ENCODE peak calls at places on chromosome 13, in ten cellular contexts. One of them, this sample, is unnamed.

GRCh38 chr13:71524245-71525002 is 342.6 kb downstream of the DACH1 start:
- DNase-seq in astrocyte of the cerebellum: no peak
- DNase-seq in hippocampal formation: no peak
- DNase-seq in ACHN: no peak
- DNase-seq in cerebellar nuclear complex: no peak
- DNase-seq in non-pigmented ciliary epithelial cell: no peak
- DNase-seq in activated T-cell treated with anti-CD3 and anti-CD28 coated beads, Interleukin-2, amount 50 U/mL, for 72 hours: no peak
- DNase-seq in nephron progenitor cell: no peak
- DNase-seq in CD4-positive, alpha-beta T cell: no peak
- DNase-seq in ovary: no peak
- DNase-seq in this sample: no peak

GRCh38 chr13:23609414-23610186 is 39.4 kb downstream of the TNFRSF19 start:
- DNase-seq in astrocyte of the cerebellum: peak; percentile 65
- DNase-seq in hippocampal formation: no peak
- DNase-seq in ACHN: peak; percentile 20
- DNase-seq in cerebellar nuclear complex: no peak
- DNase-seq in non-pigmented ciliary epithelial cell: no peak
- DNase-seq in activated T-cell treated with anti-CD3 and anti-CD28 coated beads, Interleukin-2, amount 50 U/mL, for 72 hours: no peak
- DNase-seq in nephron progenitor cell: peak; percentile 41
- DNase-seq in CD4-positive, alpha-beta T cell: no peak
- DNase-seq in ovary: peak; percentile 35
- DNase-seq in this sample: no peak

GRCh38 chr13:105587786-105588185 is 947.7 kb downstream of the EFNB2 start:
- DNase-seq in astrocyte of the cerebellum: no peak
- DNase-seq in hippocampal formation: no peak
- DNase-seq in ACHN: peak; percentile 42
- DNase-seq in cerebellar nuclear complex: no peak
- DNase-seq in non-pigmented ciliary epithelial cell: peak; percentile 56
- DNase-seq in activated T-cell treated with anti-CD3 and anti-CD28 coated beads, Interleukin-2, amount 50 U/mL, for 72 hours: no peak
- DNase-seq in nephron progenitor cell: no peak
- DNase-seq in CD4-positive, alpha-beta T cell: no peak
- DNase-seq in ovary: no peak
- DNase-seq in this sample: no peak

GRCh38 chr13:100240109-100240779 is 151.4 kb downstream of the PCCA start:
- DNase-seq in astrocyte of the cerebellum: no peak
- DNase-seq in hippocampal formation: no peak
- DNase-seq in ACHN: no peak
- DNase-seq in cerebellar nuclear complex: no peak
- DNase-seq in non-pigmented ciliary epithelial cell: no peak
- DNase-seq in activated T-cell treated with anti-CD3 and anti-CD28 coated beads, Interleukin-2, amount 50 U/mL, for 72 hours: no peak
- DNase-seq in nephron progenitor cell: no peak
- DNase-seq in CD4-positive, alpha-beta T cell: no peak
- DNase-seq in ovary: no peak
- DNase-seq in this sample: no peak

GRCh38 chr13:109977212-109977968 is 191.0 kb upstream of the IRS2 start:
- DNase-seq in astrocyte of the cerebellum: no peak
- DNase-seq in hippocampal formation: no peak
- DNase-seq in ACHN: no peak
- DNase-seq in cerebellar nuclear complex: no peak
- DNase-seq in non-pigmented ciliary epithelial cell: no peak
- DNase-seq in activated T-cell treated with anti-CD3 and anti-CD28 coated beads, Interleukin-2, amount 50 U/mL, for 72 hours: no peak
- DNase-seq in nephron progenitor cell: no peak
- DNase-seq in CD4-positive, alpha-beta T cell: no peak
- DNase-seq in ovary: no peak
- DNase-seq in this sample: no peak

GRCh38 chr13:30338952-30339351 is 31.6 kb upstream of the KATNAL1 start:
- DNase-seq in astrocyte of the cerebellum: no peak
- DNase-seq in hippocampal formation: no peak
- DNase-seq in ACHN: no peak
- DNase-seq in cerebellar nuclear complex: no peak
- DNase-seq in non-pigmented ciliary epithelial cell: no peak
- DNase-seq in activated T-cell treated with anti-CD3 and anti-CD28 coated beads, Interleukin-2, amount 50 U/mL, for 72 hours: no peak
- DNase-seq in nephron progenitor cell: no peak
- DNase-seq in CD4-positive, alpha-beta T cell: no peak
- DNase-seq in ovary: no peak
- DNase-seq in this sample: no peak

GRCh38 chr13:112767506-112768471 is 78.0 kb downstream of the ATP11A start:
- DNase-seq in astrocyte of the cerebellum: no peak
- DNase-seq in hippocampal formation: peak; percentile 26
- DNase-seq in ACHN: no peak
- DNase-seq in cerebellar nuclear complex: no peak
- DNase-seq in non-pigmented ciliary epithelial cell: no peak
- DNase-seq in activated T-cell treated with anti-CD3 and anti-CD28 coated beads, Interleukin-2, amount 50 U/mL, for 72 hours: no peak
- DNase-seq in nephron progenitor cell: no peak
- DNase-seq in CD4-positive, alpha-beta T cell: no peak
- DNase-seq in ovary: no peak
- DNase-seq in this sample: no peak

GRCh38 chr13:20769834-20770233 is 3.9 kb downstream of the EEF1AKMT1 start:
- DNase-seq in astrocyte of the cerebellum: no peak
- DNase-seq in hippocampal formation: no peak
- DNase-seq in ACHN: no peak
- DNase-seq in cerebellar nuclear complex: no peak
- DNase-seq in non-pigmented ciliary epithelial cell: no peak
- DNase-seq in activated T-cell treated with anti-CD3 and anti-CD28 coated beads, Interleukin-2, amount 50 U/mL, for 72 hours: no peak
- DNase-seq in nephron progenitor cell: no peak
- DNase-seq in CD4-positive, alpha-beta T cell: no peak
- DNase-seq in ovary: no peak
- DNase-seq in this sample: no peak

GRCh38 chr13:65926750-65927171 is 1303.4 kb downstream of the PCDH9 start:
- DNase-seq in astrocyte of the cerebellum: no peak
- DNase-seq in hippocampal formation: no peak
- DNase-seq in ACHN: peak; percentile 2
- DNase-seq in cerebellar nuclear complex: no peak
- DNase-seq in non-pigmented ciliary epithelial cell: no peak
- DNase-seq in activated T-cell treated with anti-CD3 and anti-CD28 coated beads, Interleukin-2, amount 50 U/mL, for 72 hours: no peak
- DNase-seq in nephron progenitor cell: peak; percentile 21
- DNase-seq in CD4-positive, alpha-beta T cell: no peak
- DNase-seq in ovary: no peak
- DNase-seq in this sample: peak; percentile 4

GRCh38 chr13:50222569-50223332 is 207.5 kb downstream of the KCNRG start:
- DNase-seq in astrocyte of the cerebellum: peak; percentile 59
- DNase-seq in hippocampal formation: peak; percentile 20
- DNase-seq in ACHN: no peak
- DNase-seq in cerebellar nuclear complex: no peak
- DNase-seq in non-pigmented ciliary epithelial cell: no peak
- DNase-seq in activated T-cell treated with anti-CD3 and anti-CD28 coated beads, Interleukin-2, amount 50 U/mL, for 72 hours: no peak
- DNase-seq in nephron progenitor cell: no peak
- DNase-seq in CD4-positive, alpha-beta T cell: no peak
- DNase-seq in ovary: no peak
- DNase-seq in this sample: peak; percentile 76

GRCh38 chr13:50361282-50361681 is 346.0 kb downstream of the KCNRG start:
- DNase-seq in astrocyte of the cerebellum: no peak
- DNase-seq in hippocampal formation: no peak
- DNase-seq in ACHN: no peak
- DNase-seq in cerebellar nuclear complex: no peak
- DNase-seq in non-pigmented ciliary epithelial cell: no peak
- DNase-seq in activated T-cell treated with anti-CD3 and anti-CD28 coated beads, Interleukin-2, amount 50 U/mL, for 72 hours: no peak
- DNase-seq in nephron progenitor cell: no peak
- DNase-seq in CD4-positive, alpha-beta T cell: no peak
- DNase-seq in ovary: no peak
- DNase-seq in this sample: peak; percentile 37

GRCh38 chr13:83839158-83839557 is 43.1 kb downstream of the SLITRK1 start:
- DNase-seq in astrocyte of the cerebellum: no peak
- DNase-seq in hippocampal formation: no peak
- DNase-seq in ACHN: no peak
- DNase-seq in cerebellar nuclear complex: no peak
- DNase-seq in non-pigmented ciliary epithelial cell: no peak
- DNase-seq in activated T-cell treated with anti-CD3 and anti-CD28 coated beads, Interleukin-2, amount 50 U/mL, for 72 hours: no peak
- DNase-seq in nephron progenitor cell: peak; percentile 18
- DNase-seq in CD4-positive, alpha-beta T cell: no peak
- DNase-seq in ovary: no peak
- DNase-seq in this sample: no peak

GRCh38 chr13:40787062-40787461 is 2.3 kb upstream of the SLC25A15 start:
- DNase-seq in astrocyte of the cerebellum: no peak
- DNase-seq in hippocampal formation: no peak
- DNase-seq in ACHN: no peak
- DNase-seq in cerebellar nuclear complex: no peak
- DNase-seq in non-pigmented ciliary epithelial cell: no peak
- DNase-seq in activated T-cell treated with anti-CD3 and anti-CD28 coated beads, Interleukin-2, amount 50 U/mL, for 72 hours: no peak
- DNase-seq in nephron progenitor cell: no peak
- DNase-seq in CD4-positive, alpha-beta T cell: no peak
- DNase-seq in ovary: no peak
- DNase-seq in this sample: no peak

GRCh38 chr13:23288564-23288963 is 107.8 kb downstream of the SGCG start:
- DNase-seq in astrocyte of the cerebellum: no peak
- DNase-seq in hippocampal formation: no peak
- DNase-seq in ACHN: no peak
- DNase-seq in cerebellar nuclear complex: no peak
- DNase-seq in non-pigmented ciliary epithelial cell: no peak
- DNase-seq in activated T-cell treated with anti-CD3 and anti-CD28 coated beads, Interleukin-2, amount 50 U/mL, for 72 hours: no peak
- DNase-seq in nephron progenitor cell: no peak
- DNase-seq in CD4-positive, alpha-beta T cell: no peak
- DNase-seq in ovary: no peak
- DNase-seq in this sample: no peak

GRCh38 chr13:52830946-52831345 is 17.5 kb downstream of the PCDH8 start:
- DNase-seq in astrocyte of the cerebellum: no peak
- DNase-seq in hippocampal formation: no peak
- DNase-seq in ACHN: peak; percentile 14
- DNase-seq in cerebellar nuclear complex: no peak
- DNase-seq in non-pigmented ciliary epithelial cell: peak; percentile 61
- DNase-seq in activated T-cell treated with anti-CD3 and anti-CD28 coated beads, Interleukin-2, amount 50 U/mL, for 72 hours: no peak
- DNase-seq in nephron progenitor cell: no peak
- DNase-seq in CD4-positive, alpha-beta T cell: no peak
- DNase-seq in ovary: no peak
- DNase-seq in this sample: no peak

GRCh38 chr13:99083976-99084375 is 106.1 kb upstream of the DOCK9 start:
- DNase-seq in astrocyte of the cerebellum: no peak
- DNase-seq in hippocampal formation: no peak
- DNase-seq in ACHN: no peak
- DNase-seq in cerebellar nuclear complex: no peak
- DNase-seq in non-pigmented ciliary epithelial cell: no peak
- DNase-seq in activated T-cell treated with anti-CD3 and anti-CD28 coated beads, Interleukin-2, amount 50 U/mL, for 72 hours: no peak
- DNase-seq in nephron progenitor cell: no peak
- DNase-seq in CD4-positive, alpha-beta T cell: peak; percentile 22
- DNase-seq in ovary: no peak
- DNase-seq in this sample: peak; percentile 18

GRCh38 chr13:113661506-113661905 is 3.5 kb upstream of the ATP4B start:
- DNase-seq in astrocyte of the cerebellum: no peak
- DNase-seq in hippocampal formation: no peak
- DNase-seq in ACHN: no peak
- DNase-seq in cerebellar nuclear complex: no peak
- DNase-seq in non-pigmented ciliary epithelial cell: no peak
- DNase-seq in activated T-cell treated with anti-CD3 and anti-CD28 coated beads, Interleukin-2, amount 50 U/mL, for 72 hours: no peak
- DNase-seq in nephron progenitor cell: no peak
- DNase-seq in CD4-positive, alpha-beta T cell: no peak
- DNase-seq in ovary: no peak
- DNase-seq in this sample: no peak

GRCh38 chr13:30313307-30313706 is 6.0 kb upstream of the KATNAL1 start:
- DNase-seq in astrocyte of the cerebellum: no peak
- DNase-seq in hippocampal formation: no peak
- DNase-seq in ACHN: no peak
- DNase-seq in cerebellar nuclear complex: no peak
- DNase-seq in non-pigmented ciliary epithelial cell: no peak
- DNase-seq in activated T-cell treated with anti-CD3 and anti-CD28 coated beads, Interleukin-2, amount 50 U/mL, for 72 hours: no peak
- DNase-seq in nephron progenitor cell: no peak
- DNase-seq in CD4-positive, alpha-beta T cell: no peak
- DNase-seq in ovary: no peak
- DNase-seq in this sample: no peak

This sample was measured in RPMI8226.